ENCODE peak calls at places on chromosomes 3 and 15, in eight cellular contexts. D is A549; E is sigmoid colon; C is body of pancreas; G is CD8-positive, alpha-beta T cell; P is CD8-positive, alpha-beta memory T cell; Z is osteoblast; J is left lung. A is an unnamed sample. For H3K9me3, the result is how much of the 10 kb centered on the place peaks cover.

GRCh38 chr3:131174752-131175151 is 148.1 kb downstream of the NEK11 start:
- DNase-seq in J (no peak), P (no peak), E (no peak), G (no peak), C (no peak), Z (no peak), D (no peak), A (no peak)

GRCh38 chr3:55343486-55344357 is 143.4 kb downstream of the WNT5A start:
- DNase-seq in P (no peak), E (no peak), D (no peak), J (no peak), G (no peak), C (no peak), Z (no peak), A (no peak)

GRCh38 chr3:133256787-133257483 is 142.9 kb upstream of the BFSP2 start:
- DNase-seq in C (no peak), Z (peak), P (no peak), D (no peak), E (no peak), G (no peak), J (no peak), A (no peak)

GRCh38 chr3:172924546-172924945 is 174.0 kb downstream of the ECT2 start:
- DNase-seq in J (no peak), E (no peak), D (no peak), P (no peak), Z (no peak), C (no peak), G (no peak), A (no peak)

GRCh38 chr3:39275052-39275451 is 4.8 kb downstream of the CX3CR1 start:
- DNase-seq in Z (no peak), P (no peak), D (no peak), G (no peak), C (no peak), E (no peak), J (no peak), A (no peak)

GRCh38 chr3:14525685-14526631 is 14.2 kb downstream of the GRIP2 start:
- DNase-seq in E (peak), C (no peak), P (no peak), Z (peak), G (no peak), D (no peak), J (peak), A (no peak)

GRCh38 chr15:74124196-74124595 is 6.2 kb upstream of the ISLR2 start:
- DNase-seq in G (no peak), C (no peak), D (no peak), Z (no peak), P (no peak), J (no peak), E (no peak), A (no peak)

GRCh38 chr3:145422541-145422940 is 738.4 kb downstream of the PLOD2 start:
- DNase-seq in D (no peak), E (no peak), J (no peak), C (no peak), G (no peak), P (no peak), Z (peak), A (no peak)

GRCh38 chr3:190225186-190225692 is 97.0 kb downstream of the CLDN1 start:
- DNase-seq in Z (no peak), J (no peak), C (no peak), E (no peak), P (no peak), D (peak), G (no peak), A (no peak)

GRCh38 chr15:91939432-91939831 is 85.9 kb downstream of the SLCO3A1 start:
- DNase-seq in Z (no peak), P (no peak), J (no peak), C (no peak), E (no peak), D (no peak), G (no peak), A (no peak)

GRCh38 chr3:156489462-156489911 is 65.4 kb downstream of the SSR3 start:
- DNase-seq in E (no peak), P (no peak), D (no peak), Z (no peak), C (no peak), G (no peak), J (no peak), A (no peak)

GRCh38 chr3:100561459-100562158 is 47.8 kb upstream of the ADGRG7 start:
- DNase-seq in C (no peak), D (no peak), P (no peak), Z (peak), J (no peak), G (no peak), E (no peak), A (no peak)

GRCh38 chr3:13020159-13020558 is 53.1 kb downstream of the IQSEC1 start:
- DNase-seq in P (no peak), Z (peak), D (no peak), G (no peak), E (peak), J (peak), C (no peak), A (no peak)

GRCh38 chr3:13019243-13019701 is 54.0 kb downstream of the IQSEC1 start:
- DNase-seq in D (no peak), P (no peak), Z (peak), J (peak), C (no peak), E (peak), G (no peak), A (peak)

GRCh38 chr3:13018561-13019242 is 54.5 kb downstream of the IQSEC1 start:
- DNase-seq in Z (peak), D (no peak), P (no peak), G (no peak), C (no peak), J (peak), E (no peak), A (no peak)

GRCh38 chr3:13021141-13021933 is 51.9 kb downstream of the IQSEC1 start:
- DNase-seq in Z (peak), G (no peak), E (peak), C (peak), D (no peak), P (no peak), J (peak), A (no peak)

GRCh38 chr3:13019706-13020105 is 53.5 kb downstream of the IQSEC1 start:
- DNase-seq in Z (peak), G (no peak), J (peak), P (no peak), E (peak), C (no peak), D (no peak), A (no peak)
- H3K27ac ChIP-seq in Z (peak), G (no peak), J (no peak), P (no peak), E (no peak), C (no peak), D (no peak), A (no peak)

DNA sequence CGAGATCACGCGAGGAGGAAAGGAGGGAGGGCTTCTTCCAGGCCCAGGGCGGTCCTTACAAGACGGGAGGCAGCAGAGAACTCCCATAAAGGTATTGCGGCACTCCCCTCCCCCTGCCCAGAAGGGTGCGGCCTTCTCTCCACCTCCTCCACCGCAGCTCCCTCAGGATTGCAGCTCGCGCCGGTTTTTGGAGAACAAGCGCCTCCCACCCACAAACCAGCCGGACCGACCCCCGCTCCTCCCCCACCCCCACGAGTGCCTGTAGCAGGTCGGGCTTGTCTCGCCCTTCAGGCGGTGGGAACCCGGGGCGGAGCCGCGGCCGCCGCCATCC is 1.1 kb upstream of the SETD5 start:
- DNase-seq in G (no peak), D (peak), J (peak), Z (peak), C (peak), E (peak), P (peak), A (peak)
- H3K9me3 ChIP-seq in G (under half), D (under half), J (under half), Z (under half), C (under half), E (under half), P (under half), A (under half)

GRCh38 chr3:114758828-114759709 is 388.0 kb downstream of the ZBTB20 start:
- DNase-seq in E (no peak), Z (no peak), D (peak), G (no peak), P (no peak), C (peak), J (no peak), A (no peak)
- H3K27ac ChIP-seq in E (peak), Z (peak), D (peak), G (no peak), P (no peak), C (peak), J (peak), A (no peak)

GRCh38 chr3:105195260-105195659 is 171.4 kb upstream of the ALCAM start:
- DNase-seq in C (no peak), P (no peak), J (no peak), E (no peak), D (no peak), G (no peak), Z (no peak), A (no peak)
- H3K9me3 ChIP-seq in C (under half), P (under half), J (under half), E (under half), D (under half), G (under half), Z (under half), A (under half)

GRCh38 chr3:72722930-72723726 is 125.1 kb downstream of the SHQ1 start:
- DNase-seq in J (no peak), D (peak), E (no peak), C (no peak), P (no peak), Z (peak), G (no peak), A (no peak)
- H3K27ac ChIP-seq in J (no peak), D (no peak), E (no peak), C (no peak), P (no peak), Z (peak), G (no peak), A (no peak)

A was measured in iPS DF 6.9.